ENCODE peak calls at places on chromosomes 6 and 20, in ten cellular contexts. One of them, this sample, is unnamed.
A peak's percentile ranks its signal among the peaks of the same experiment; 100 is the strongest.

GRCh38 chr6:35072051-35072697 is 69.0 kb downstream of the TCP11 start:
- DNase-seq in heart right ventricle: no peak
- DNase-seq in OCI-LY7: no peak
- DNase-seq in chondrocyte: no peak
- DNase-seq in progenitor cell of endocrine pancreas: no peak
- DNase-seq in astrocyte: no peak
- DNase-seq in thyroid gland: no peak
- DNase-seq in HFF-Myc: no peak
- DNase-seq in BJ: no peak
- DNase-seq in kidney: peak; percentile 56
- DNase-seq in this sample: no peak

GRCh38 chr20:17558154-17558940 is 11.5 kb upstream of the DSTN start:
- DNase-seq in heart right ventricle: peak; percentile 73
- DNase-seq in chondrocyte: no peak
- DNase-seq in kidney: no peak
- DNase-seq in thyroid gland: peak; percentile 38
- DNase-seq in astrocyte: peak; percentile 95
- DNase-seq in BJ: peak; percentile 87
- DNase-seq in progenitor cell of endocrine pancreas: no peak
- DNase-seq in HFF-Myc: peak; percentile 80
- DNase-seq in OCI-LY7: no peak
- DNase-seq in this sample: peak; percentile 83

GRCh38 chr6:45445749-45446454 is 68.2 kb upstream of the SUPT3H start:
- DNase-seq in chondrocyte: no peak
- DNase-seq in BJ: peak; percentile 98
- DNase-seq in kidney: peak; percentile 86
- DNase-seq in HFF-Myc: peak; percentile 100
- DNase-seq in astrocyte: peak; percentile 98
- DNase-seq in progenitor cell of endocrine pancreas: no peak
- DNase-seq in thyroid gland: peak; percentile 67
- DNase-seq in heart right ventricle: peak; percentile 68
- DNase-seq in OCI-LY7: no peak
- DNase-seq in this sample: peak; percentile 97

GRCh38 chr6:167832497-167833395 is 6.0 kb downstream of the AFDN start:
- DNase-seq in OCI-LY7: no peak
- DNase-seq in BJ: no peak
- DNase-seq in HFF-Myc: no peak
- DNase-seq in thyroid gland: peak; percentile 30
- DNase-seq in astrocyte: no peak
- DNase-seq in chondrocyte: no peak
- DNase-seq in kidney: no peak
- DNase-seq in progenitor cell of endocrine pancreas: no peak
- DNase-seq in heart right ventricle: no peak
- DNase-seq in this sample: no peak

GRCh38 chr6:3518356-3518841 is 61.5 kb upstream of the SLC22A23 start:
- DNase-seq in heart right ventricle: no peak
- DNase-seq in thyroid gland: peak; percentile 14
- DNase-seq in kidney: no peak
- DNase-seq in chondrocyte: no peak
- DNase-seq in astrocyte: peak; percentile 75
- DNase-seq in HFF-Myc: peak; percentile 71
- DNase-seq in progenitor cell of endocrine pancreas: no peak
- DNase-seq in BJ: peak; percentile 73
- DNase-seq in OCI-LY7: no peak
- DNase-seq in this sample: peak; percentile 71

GRCh38 chr6:166955121-166955864 is 1.1 kb downstream of the RNASET2 start:
- DNase-seq in kidney: no peak
- DNase-seq in chondrocyte: no peak
- DNase-seq in heart right ventricle: no peak
- DNase-seq in astrocyte: no peak
- DNase-seq in HFF-Myc: no peak
- DNase-seq in progenitor cell of endocrine pancreas: no peak
- DNase-seq in thyroid gland: peak; percentile 44
- DNase-seq in OCI-LY7: peak; percentile 84
- DNase-seq in BJ: no peak
- DNase-seq in this sample: no peak

GRCh38 chr20:62734336-62734735 is 25.7 kb downstream of the NTSR1 start:
- DNase-seq in heart right ventricle: no peak
- DNase-seq in chondrocyte: no peak
- DNase-seq in BJ: no peak
- DNase-seq in thyroid gland: no peak
- DNase-seq in astrocyte: no peak
- DNase-seq in OCI-LY7: no peak
- DNase-seq in kidney: peak; percentile 56
- DNase-seq in progenitor cell of endocrine pancreas: no peak
- DNase-seq in HFF-Myc: no peak
- DNase-seq in this sample: no peak

GRCh38 chr20:48739395-48740268 is 88.2 kb downstream of the PREX1 start:
- DNase-seq in progenitor cell of endocrine pancreas: no peak
- DNase-seq in HFF-Myc: no peak
- DNase-seq in heart right ventricle: no peak
- DNase-seq in kidney: peak; percentile 38
- DNase-seq in astrocyte: no peak
- DNase-seq in thyroid gland: no peak
- DNase-seq in chondrocyte: peak; percentile 46
- DNase-seq in BJ: no peak
- DNase-seq in OCI-LY7: no peak
- DNase-seq in this sample: no peak

GRCh38 chr20:4305091-4305490 is 289.7 kb upstream of the RNF24 start:
- DNase-seq in astrocyte: no peak
- DNase-seq in HFF-Myc: no peak
- DNase-seq in heart right ventricle: no peak
- DNase-seq in progenitor cell of endocrine pancreas: no peak
- DNase-seq in OCI-LY7: no peak
- DNase-seq in thyroid gland: no peak
- DNase-seq in chondrocyte: no peak
- DNase-seq in BJ: no peak
- DNase-seq in kidney: no peak
- DNase-seq in this sample: no peak

GRCh38 chr6:20811112-20811746 is 277.0 kb downstream of the CDKAL1 start:
- DNase-seq in BJ: peak; percentile 96
- DNase-seq in heart right ventricle: peak; percentile 12
- DNase-seq in HFF-Myc: peak; percentile 96
- DNase-seq in thyroid gland: no peak
- DNase-seq in chondrocyte: no peak
- DNase-seq in OCI-LY7: no peak
- DNase-seq in kidney: no peak
- DNase-seq in astrocyte: peak; percentile 99
- DNase-seq in progenitor cell of endocrine pancreas: no peak
- DNase-seq in this sample: peak; percentile 80

GRCh38 chr6:88031550-88031949 is 16.1 kb upstream of the SPACA1 start:
- DNase-seq in BJ: no peak
- DNase-seq in thyroid gland: no peak
- DNase-seq in OCI-LY7: peak; percentile 44
- DNase-seq in progenitor cell of endocrine pancreas: no peak
- DNase-seq in astrocyte: no peak
- DNase-seq in heart right ventricle: no peak
- DNase-seq in chondrocyte: no peak
- DNase-seq in kidney: no peak
- DNase-seq in HFF-Myc: no peak
- DNase-seq in this sample: no peak

GRCh38 chr20:59778615-59779200 is 154.7 kb downstream of the SYCP2 start:
- DNase-seq in BJ: no peak
- DNase-seq in kidney: no peak
- DNase-seq in HFF-Myc: no peak
- DNase-seq in heart right ventricle: no peak
- DNase-seq in astrocyte: no peak
- DNase-seq in thyroid gland: no peak
- DNase-seq in progenitor cell of endocrine pancreas: no peak
- DNase-seq in OCI-LY7: no peak
- DNase-seq in chondrocyte: no peak
- DNase-seq in this sample: no peak

GRCh38 chr6:136290406-136291010 is 862 bp upstream of the BCLAF1 start:
- DNase-seq in BJ: no peak
- DNase-seq in HFF-Myc: peak; percentile 20
- DNase-seq in thyroid gland: peak; percentile 65
- DNase-seq in progenitor cell of endocrine pancreas: no peak
- DNase-seq in kidney: peak; percentile 90
- DNase-seq in OCI-LY7: peak; percentile 86
- DNase-seq in astrocyte: peak; percentile 84
- DNase-seq in heart right ventricle: peak; percentile 73
- DNase-seq in chondrocyte: no peak
- DNase-seq in this sample: peak; percentile 79

GRCh38 chr20:45890077-45890996 is 671 bp downstream of the NEURL2 start:
- DNase-seq in astrocyte: peak; percentile 71
- DNase-seq in kidney: peak; percentile 95
- DNase-seq in chondrocyte: peak; percentile 94
- DNase-seq in thyroid gland: peak; percentile 79
- DNase-seq in OCI-LY7: peak; percentile 21
- DNase-seq in heart right ventricle: peak; percentile 87
- DNase-seq in BJ: no peak
- DNase-seq in HFF-Myc: no peak
- DNase-seq in progenitor cell of endocrine pancreas: peak; percentile 69
- DNase-seq in this sample: peak; percentile 48

GRCh38 chr6:112951829-112952228 is 604.7 kb downstream of the RFPL4B start:
- DNase-seq in BJ: no peak
- DNase-seq in kidney: no peak
- DNase-seq in heart right ventricle: no peak
- DNase-seq in thyroid gland: no peak
- DNase-seq in progenitor cell of endocrine pancreas: no peak
- DNase-seq in astrocyte: no peak
- DNase-seq in OCI-LY7: no peak
- DNase-seq in chondrocyte: no peak
- DNase-seq in HFF-Myc: no peak
- DNase-seq in this sample: no peak

GRCh38 chr6:155524249-155524651 is 68.6 kb upstream of the NOX3 start:
- DNase-seq in thyroid gland: no peak
- DNase-seq in astrocyte: peak; percentile 88
- DNase-seq in BJ: peak; percentile 28
- DNase-seq in chondrocyte: no peak
- DNase-seq in progenitor cell of endocrine pancreas: no peak
- DNase-seq in HFF-Myc: no peak
- DNase-seq in OCI-LY7: no peak
- DNase-seq in heart right ventricle: no peak
- DNase-seq in kidney: no peak
- DNase-seq in this sample: peak; percentile 19

GRCh38 chr6:82588859-82589412 is 225.3 kb downstream of the TPBG start:
- DNase-seq in astrocyte: no peak
- DNase-seq in kidney: no peak
- DNase-seq in progenitor cell of endocrine pancreas: no peak
- DNase-seq in chondrocyte: no peak
- DNase-seq in HFF-Myc: no peak
- DNase-seq in OCI-LY7: no peak
- DNase-seq in heart right ventricle: no peak
- DNase-seq in BJ: no peak
- DNase-seq in thyroid gland: no peak
- DNase-seq in this sample: no peak

GRCh38 chr20:2242678-2243077 is 53.1 kb upstream of the TGM3 start:
- DNase-seq in BJ: no peak
- DNase-seq in HFF-Myc: no peak
- DNase-seq in chondrocyte: no peak
- DNase-seq in thyroid gland: no peak
- DNase-seq in kidney: no peak
- DNase-seq in OCI-LY7: no peak
- DNase-seq in astrocyte: no peak
- DNase-seq in heart right ventricle: no peak
- DNase-seq in progenitor cell of endocrine pancreas: no peak
- DNase-seq in this sample: no peak

GRCh38 chr6:558089-558488 is 98.8 kb downstream of the HUS1B start:
- DNase-seq in HFF-Myc: no peak
- DNase-seq in heart right ventricle: no peak
- DNase-seq in BJ: no peak
- DNase-seq in OCI-LY7: peak; percentile 38
- DNase-seq in progenitor cell of endocrine pancreas: no peak
- DNase-seq in kidney: no peak
- DNase-seq in chondrocyte: no peak
- DNase-seq in thyroid gland: no peak
- DNase-seq in astrocyte: no peak
- DNase-seq in this sample: no peak
- TF ChIP-seq CTCF in HFF-Myc: no peak
- TF ChIP-seq CTCF in heart right ventricle: no peak
- TF ChIP-seq CTCF in BJ: peak; percentile 30
- TF ChIP-seq CTCF in OCI-LY7: peak; percentile 75
- TF ChIP-seq CTCF in progenitor cell of endocrine pancreas: peak; percentile 20
- TF ChIP-seq CTCF in kidney: no peak
- TF ChIP-seq CTCF in chondrocyte: peak; percentile 75
- TF ChIP-seq CTCF in thyroid gland: no peak
- TF ChIP-seq CTCF in astrocyte: peak; percentile 16
- TF ChIP-seq CTCF in this sample: peak; percentile 12

GRCh38 chr6:97437087-97437486 is 154.1 kb upstream of the MMS22L start:
- DNase-seq in kidney: no peak
- DNase-seq in chondrocyte: no peak
- DNase-seq in BJ: no peak
- DNase-seq in heart right ventricle: no peak
- DNase-seq in thyroid gland: no peak
- DNase-seq in HFF-Myc: peak; percentile 2
- DNase-seq in OCI-LY7: peak; percentile 27
- DNase-seq in progenitor cell of endocrine pancreas: no peak
- DNase-seq in astrocyte: peak; percentile 2
- DNase-seq in this sample: no peak
- TF ChIP-seq CTCF in kidney: peak; percentile 45
- TF ChIP-seq CTCF in chondrocyte: peak; percentile 84
- TF ChIP-seq CTCF in BJ: peak; percentile 90
- TF ChIP-seq CTCF in heart right ventricle: peak; percentile 59
- TF ChIP-seq CTCF in thyroid gland: no peak
- TF ChIP-seq CTCF in HFF-Myc: peak; percentile 79
- TF ChIP-seq CTCF in OCI-LY7: peak; percentile 90
- TF ChIP-seq CTCF in progenitor cell of endocrine pancreas: peak; percentile 68
- TF ChIP-seq CTCF in astrocyte: peak; percentile 85
- TF ChIP-seq CTCF in this sample: peak; percentile 82

GRCh38 chr6:169824021-169824420 is 72.6 kb downstream of the ERMARD start:
- DNase-seq in progenitor cell of endocrine pancreas: no peak
- DNase-seq in chondrocyte: no peak
- DNase-seq in kidney: no peak
- DNase-seq in BJ: no peak
- DNase-seq in HFF-Myc: no peak
- DNase-seq in OCI-LY7: no peak
- DNase-seq in astrocyte: no peak
- DNase-seq in heart right ventricle: no peak
- DNase-seq in thyroid gland: no peak
- DNase-seq in this sample: no peak
- TF ChIP-seq CTCF in progenitor cell of endocrine pancreas: no peak
- TF ChIP-seq CTCF in chondrocyte: no peak
- TF ChIP-seq CTCF in kidney: no peak
- TF ChIP-seq CTCF in BJ: no peak
- TF ChIP-seq CTCF in HFF-Myc: no peak
- TF ChIP-seq CTCF in OCI-LY7: no peak
- TF ChIP-seq CTCF in astrocyte: no peak
- TF ChIP-seq CTCF in heart right ventricle: no peak
- TF ChIP-seq CTCF in thyroid gland: no peak
- TF ChIP-seq CTCF in this sample: no peak

DNA sequence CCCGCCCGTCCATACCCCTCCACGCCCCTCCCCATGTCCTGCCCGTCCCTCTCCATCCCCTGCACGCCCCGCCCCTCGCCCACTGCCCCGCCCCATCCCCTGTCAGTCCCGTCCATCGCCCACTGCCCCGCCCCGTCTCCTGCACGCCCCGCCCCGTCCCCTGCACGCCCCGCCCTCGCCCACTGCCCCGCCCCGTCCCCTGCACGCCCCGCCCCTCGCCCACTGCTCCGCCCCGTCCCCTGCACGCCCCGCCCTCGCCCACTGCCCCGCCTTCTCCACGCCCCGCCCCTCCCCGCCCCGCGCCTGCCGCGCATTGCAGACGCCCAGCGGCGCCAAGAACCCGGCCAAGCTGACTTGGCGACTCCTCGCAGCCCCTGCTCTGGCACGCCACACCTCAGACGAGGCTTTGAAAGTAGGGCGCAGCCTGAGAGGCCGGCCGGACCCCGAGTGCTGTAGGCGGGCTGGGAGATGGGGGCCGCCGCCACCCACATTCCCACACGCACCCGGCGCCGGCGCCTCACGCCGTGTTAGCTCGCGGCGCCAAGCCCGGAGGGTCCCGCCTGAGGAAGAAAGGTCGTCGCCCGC is at the start of gene RAD21L1:
- DNase-seq in OCI-LY7: peak; percentile 24
- DNase-seq in BJ: no peak
- DNase-seq in astrocyte: peak; percentile 34
- DNase-seq in HFF-Myc: no peak
- DNase-seq in heart right ventricle: peak; percentile 58
- DNase-seq in chondrocyte: peak; percentile 81
- DNase-seq in progenitor cell of endocrine pancreas: peak; percentile 77
- DNase-seq in thyroid gland: peak; percentile 77
- DNase-seq in kidney: peak; percentile 94
- DNase-seq in this sample: peak; percentile 31
- TF ChIP-seq CTCF in OCI-LY7: no peak
- TF ChIP-seq CTCF in BJ: no peak
- TF ChIP-seq CTCF in astrocyte: no peak
- TF ChIP-seq CTCF in HFF-Myc: no peak
- TF ChIP-seq CTCF in heart right ventricle: no peak
- TF ChIP-seq CTCF in chondrocyte: no peak
- TF ChIP-seq CTCF in progenitor cell of endocrine pancreas: no peak
- TF ChIP-seq CTCF in thyroid gland: no peak
- TF ChIP-seq CTCF in kidney: no peak
- TF ChIP-seq CTCF in this sample: no peak

This sample was measured in AG09319.